ENCODE peak calls at places on chromosomes 5 and 9, in five cellular contexts. M, E, Z, U and T are unnamed samples.

GRCh38 chr9:13387668-13388124 is 108.2 kb upstream of the MPDZ start:
- DNase-seq in M (no peak), E (no peak), Z (no peak), U (no peak), T (no peak)

GRCh38 chr5:68343421-68343826 is 127.9 kb downstream of the PIK3R1 start:
- DNase-seq in U (peak; percentile 38), Z (no peak), E (no peak), M (no peak), T (peak; percentile 39)

GRCh38 chr5:80184235-80185023 is 71.4 kb downstream of the SERINC5 start:
- DNase-seq in U (peak; percentile 76), M (no peak), E (no peak), Z (peak; percentile 56), T (no peak)

GRCh38 chr9:23492126-23493002 is 333.7 kb downstream of the ELAVL2 start:
- DNase-seq in U (peak; percentile 47), E (no peak), M (no peak), Z (peak; percentile 71), T (peak; percentile 26)

GRCh38 chr5:76367623-76368366 is 35.3 kb upstream of the IQGAP2 start:
- DNase-seq in M (no peak), E (no peak), Z (peak; percentile 19), U (peak; percentile 18), T (peak; percentile 49)

GRCh38 chr9:124313940-124314339 is 56.2 kb downstream of the NEK6 start:
- DNase-seq in Z (no peak), U (no peak), M (no peak), E (no peak), T (no peak)

GRCh38 chr9:4299006-4299795 is 667 bp downstream of the GLIS3 start:
- DNase-seq in M (peak; percentile 25), U (peak; percentile 52), Z (peak; percentile 75), E (no peak), T (peak; percentile 51)

GRCh38 chr9:123418506-123418905 is 62.5 kb downstream of the CRB2 start:
- DNase-seq in M (no peak), U (no peak), Z (no peak), E (no peak), T (no peak)

GRCh38 chr5:24491482-24491881 is 153.3 kb downstream of the CDH10 start:
- DNase-seq in M (no peak), Z (peak; percentile 5), U (peak; percentile 58), E (no peak), T (no peak)

GRCh38 chr5:178398856-178399722 is 166.5 kb upstream of the PHYKPL start:
- DNase-seq in U (no peak), E (no peak), Z (no peak), M (no peak), T (no peak)

GRCh38 chr9:72443855-72444254 is 77.6 kb upstream of the TMC1 start:
- DNase-seq in M (peak; percentile 52), U (peak; percentile 58), Z (no peak), E (no peak), T (peak; percentile 69)

GRCh38 chr9:135522137-135522877 is 1.1 kb downstream of the LCN1 start:
- DNase-seq in E (no peak), U (no peak), M (no peak), Z (no peak), T (no peak)

GRCh38 chr9:110578896-110579752 is at the start of gene SVEP1:
- DNase-seq in U (peak; percentile 46), E (no peak), M (no peak), Z (peak; percentile 75), T (peak; percentile 20)

GRCh38 chr9:97714435-97714834 is 17.3 kb upstream of the XPA start:
- DNase-seq in U (peak; percentile 82), E (peak; percentile 54), Z (no peak), M (no peak), T (no peak)

GRCh38 chr9:125890793-125891192 is 143.6 kb downstream of the PBX3 start:
- DNase-seq in U (no peak), M (no peak), Z (no peak), E (no peak), T (no peak)

GRCh38 chr5:108769352-108769751 is 21.7 kb downstream of the FER start:
- DNase-seq in U (no peak), M (no peak), E (no peak), Z (no peak), T (peak; percentile 30)

GRCh38 chr5:79511945-79512493 is 1.9 kb downstream of the HOMER1 start:
- DNase-seq in E (no peak), Z (peak; percentile 46), M (no peak), U (no peak), T (no peak)

GRCh38 chr9:32136700-32137339 is 247.6 kb upstream of the ACO1 start:
- DNase-seq in Z (peak; percentile 47), E (no peak), U (peak; percentile 16), M (no peak), T (no peak)

GRCh38 chr9:117291223-117291622 is 123.6 kb downstream of the ASTN2 start:
- DNase-seq in E (no peak), U (no peak), Z (no peak), M (no peak), T (no peak)

GRCh38 chr9:125986966-125987365 is 239.8 kb downstream of the PBX3 start:
- DNase-seq in E (no peak), Z (no peak), M (no peak), U (no peak), T (no peak)

GRCh38 chr9:104386425-104387069 is 117.5 kb upstream of the OR13F1 start:
- DNase-seq in E (peak; percentile 16), Z (peak; percentile 54), U (peak; percentile 58), M (no peak), T (no peak)

GRCh38 chr5:160772854-160773253 is 79.2 kb downstream of the ATP10B start:
- DNase-seq in M (no peak), U (no peak), Z (no peak), E (no peak), T (no peak)

GRCh38 chr5:166834246-166834645 is 1457.2 kb upstream of the WWC1 start:
- DNase-seq in U (no peak), M (no peak), E (no peak), Z (no peak), T (no peak)

GRCh38 chr9:93679536-93680444 is 103.4 kb downstream of the PHF2 start:
- DNase-seq in E (no peak), Z (no peak), U (no peak), M (peak; percentile 14), T (no peak)

GRCh38 chr5:116115163-116115562 is 30.3 kb downstream of the COMMD10 start:
- DNase-seq in U (no peak), Z (no peak), E (no peak), M (no peak), T (no peak)
- TF ChIP-seq CTCF in U (no peak), Z (no peak), E (no peak), M (no peak), T (no peak)

GRCh38 chr9:131404581-131404980 is 10.7 kb downstream of the PRRC2B start:
- DNase-seq in Z (no peak), M (no peak), U (no peak), E (no peak), T (no peak)
- TF ChIP-seq CTCF in Z (no peak), M (no peak), U (no peak), E (no peak), T (no peak)

DNA sequence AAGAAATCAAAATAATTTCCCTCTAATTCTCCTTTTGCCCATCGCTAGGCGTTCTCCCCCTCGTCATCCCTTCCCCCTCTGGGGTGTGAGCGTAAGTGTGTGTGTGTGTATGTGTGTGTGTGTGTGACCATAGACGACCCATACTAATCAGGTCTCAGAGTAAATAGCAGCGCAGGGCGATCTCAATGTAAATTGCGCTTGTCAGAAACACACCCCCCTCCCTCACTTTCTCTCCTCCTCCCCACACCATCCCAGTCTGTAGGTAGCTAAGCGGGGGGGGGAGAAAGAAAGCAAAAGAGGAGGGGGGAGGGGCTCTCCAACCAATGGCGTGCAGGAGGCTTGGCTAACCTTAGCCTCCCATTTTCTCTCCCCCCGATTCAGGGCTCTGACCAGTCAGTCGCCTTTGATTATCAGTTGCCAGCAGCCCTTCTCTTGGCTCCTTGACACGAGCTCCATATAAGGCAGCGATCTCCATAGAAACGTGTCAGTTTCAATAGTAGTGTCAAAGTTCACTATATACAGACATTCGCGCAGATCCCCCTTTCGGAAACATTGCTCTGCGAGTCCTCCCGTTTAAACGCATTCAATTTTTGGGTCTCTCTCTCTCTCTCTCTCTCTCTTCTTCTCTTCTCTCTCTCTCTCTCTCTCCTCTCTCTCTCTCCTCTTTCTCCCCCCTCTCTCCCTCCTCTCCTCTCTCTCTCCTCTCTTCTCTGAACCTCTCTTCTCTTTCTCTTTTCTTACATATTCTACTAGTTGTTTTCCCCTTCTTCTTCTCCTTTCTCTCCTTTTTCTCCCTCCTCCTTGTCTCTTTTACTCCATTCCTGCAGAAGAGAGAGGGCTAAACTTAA is at the start of gene NR2F1:
- DNase-seq in E (peak; percentile 85), U (peak; percentile 95), M (peak; percentile 37), Z (peak; percentile 95), T (no peak)
- TF ChIP-seq CTCF in E (no peak), U (no peak), M (no peak), Z (peak; percentile 13), T (no peak)

GRCh38 chr5:147397616-147398015 is 112.3 kb downstream of the DPYSL3 start:
- DNase-seq in E (no peak), M (no peak), U (peak; percentile 23), Z (peak; percentile 29), T (no peak)
- TF ChIP-seq CTCF in E (no peak), M (no peak), U (no peak), Z (peak; percentile 39), T (no peak)

GRCh38 chr5:14665949-14666741 is 1.6 kb downstream of the OTULIN start:
- DNase-seq in E (no peak), U (peak; percentile 17), M (peak; percentile 71), Z (peak; percentile 29), T (peak; percentile 66)
- TF ChIP-seq CTCF in E (no peak), U (no peak), M (peak; percentile 34), Z (peak; percentile 24), T (no peak)

GRCh38 chr9:21070171-21070571 is 7.6 kb downstream of the IFNB1 start:
- DNase-seq in M (no peak), U (peak; percentile 76), E (peak; percentile 90), Z (peak; percentile 8), T (no peak)
- TF ChIP-seq CTCF in M (no peak), U (no peak), E (no peak), Z (no peak), T (no peak)

GRCh38 chr5:154376481-154376880 is 69.3 kb upstream of the SAP30L start:
- DNase-seq in U (no peak), Z (no peak), M (no peak), E (no peak), T (no peak)
- TF ChIP-seq CTCF in U (no peak), Z (no peak), M (no peak), E (no peak), T (no peak)

DNA sequence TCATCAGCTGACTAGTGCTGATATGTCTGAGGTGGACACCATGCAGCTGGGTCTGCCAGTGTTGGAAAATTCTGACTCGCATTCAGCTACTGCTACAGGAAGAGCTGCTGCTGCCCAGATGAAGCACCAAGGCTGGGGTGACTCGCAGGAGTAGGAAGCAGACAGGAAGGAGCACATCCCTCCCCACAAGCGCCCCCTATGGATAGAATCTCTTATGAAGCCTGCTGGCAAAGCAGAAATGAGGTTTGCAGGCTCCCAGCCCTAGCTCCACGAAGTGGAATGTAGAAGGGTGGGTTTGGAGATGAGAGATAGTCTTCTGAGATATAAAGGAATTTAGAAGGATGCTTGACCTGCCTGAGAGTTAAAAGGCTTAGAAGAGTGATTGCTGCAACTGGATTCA is 443.0 kb downstream of the ACTL7B start:
- DNase-seq in U (peak; percentile 28), M (no peak), Z (peak; percentile 45), E (no peak), T (no peak)
- TF ChIP-seq CTCF in U (no peak), M (no peak), Z (peak; percentile 31), E (no peak), T (no peak)

GRCh38 chr9:133768371-133768858 is 30.3 kb upstream of the SARDH start:
- DNase-seq in E (no peak), Z (no peak), M (no peak), U (no peak), T (no peak)
- TF ChIP-seq CTCF in E (no peak), Z (no peak), M (no peak), U (no peak), T (no peak)